ENCODE peak calls at places on chromosomes 1 and 21, in five cellular contexts. X is GM23338; H is ovary; S is stimulated activated naive CD4-positive, alpha-beta T cell treated with Interleukin-2 at 50 U/mL for 16 hours; R is fibroblast of mammary gland. I is an unnamed sample.

GRCh38 chr1:46130144-46130543 is 2.3 kb downstream of the PIK3R3 start:
- DNase-seq in X (no peak), H (no peak), S (no peak), R (no peak), I (no peak)

GRCh38 chr1:44416408-44416807 is 11.4 kb downstream of the RNF220 start:
- DNase-seq in X (no peak), H (no peak), S (no peak), R (no peak), I (no peak)

GRCh38 chr1:4778056-4778455 is 123.6 kb downstream of the AJAP1 start:
- DNase-seq in X (no peak), H (peak), S (no peak), R (no peak), I (no peak)

GRCh38 chr1:212218911-212219310 is 66.3 kb upstream of the PPP2R5A start:
- DNase-seq in X (no peak), H (no peak), S (no peak), R (peak), I (no peak)

GRCh38 chr1:156675715-156676311 is 1.4 kb downstream of the NES start:
- DNase-seq in X (peak), H (no peak), S (no peak), R (no peak), I (no peak)

GRCh38 chr1:206800411-206800810 is 28.1 kb upstream of the IL10 start:
- DNase-seq in X (no peak), H (no peak), S (no peak), R (peak), I (no peak)

GRCh38 chr1:204465469-204466415 is 28.9 kb downstream of the PIK3C2B start:
- DNase-seq in X (no peak), H (no peak), S (no peak), R (no peak), I (peak)

GRCh38 chr1:213135572-213135971 is 84.5 kb downstream of the RPS6KC1 start:
- DNase-seq in X (no peak), H (no peak), S (no peak), R (peak), I (no peak)

GRCh38 chr1:33010946-33011731 is 25.5 kb downstream of the AK2 start:
- DNase-seq in X (no peak), H (no peak), S (no peak), R (peak), I (peak)

GRCh38 chr1:205812271-205812877 is 624 bp downstream of the SLC41A1 start:
- DNase-seq in X (peak), H (peak), S (peak), R (peak), I (no peak)

GRCh38 chr1:64122588-64122987 is 80.8 kb upstream of the UBE2U start:
- DNase-seq in X (no peak), H (no peak), S (no peak), R (peak), I (no peak)

GRCh38 chr1:7278045-7278444 is 492.8 kb downstream of the CAMTA1 start:
- DNase-seq in X (no peak), H (no peak), S (no peak), R (no peak), I (no peak)

GRCh38 chr21:45098867-45099266 is 24.5 kb downstream of the ADARB1 start:
- DNase-seq in X (peak), H (no peak), S (no peak), R (peak), I (no peak)

GRCh38 chr21:28537371-28538079 is 455.2 kb downstream of the LTN1 start:
- DNase-seq in X (no peak), H (no peak), S (no peak), R (peak), I (no peak)

GRCh38 chr21:29175408-29176147 is 45.1 kb downstream of the MAP3K7CL start:
- DNase-seq in X (no peak), H (no peak), S (no peak), R (peak), I (no peak)

GRCh38 chr1:243316366-243316989 is 60.6 kb downstream of the SDCCAG8 start:
- DNase-seq in X (peak), H (no peak), S (no peak), R (no peak), I (no peak)

GRCh38 chr21:34814529-34814951 is 145.7 kb downstream of the CLIC6 start:
- DNase-seq in X (no peak), H (no peak), S (no peak), R (no peak), I (no peak)

GRCh38 chr1:166062695-166063094 is 104.1 kb downstream of the FAM78B start:
- DNase-seq in X (no peak), H (no peak), S (no peak), R (no peak), I (no peak)

GRCh38 chr21:31204801-31205200 is 139.3 kb downstream of the TIAM1 start:
- DNase-seq in X (no peak), H (no peak), S (no peak), R (no peak), I (no peak)

GRCh38 chr1:173002891-173003582 is 47.7 kb downstream of the TNFSF18 start:
- DNase-seq in X (no peak), H (no peak), S (no peak), R (peak), I (peak)

GRCh38 chr1:16067127-16067768 is 6.2 kb downstream of the FAM131C start:
- DNase-seq in X (peak), H (peak), S (no peak), R (no peak), I (no peak)

GRCh38 chr1:230760360-230760827 is 13.2 kb downstream of the CAPN9 start:
- DNase-seq in X (peak), H (no peak), S (no peak), R (no peak), I (no peak)

GRCh38 chr1:82722608-82723007 is 921.9 kb downstream of the ADGRL2 start:
- DNase-seq in X (no peak), H (no peak), S (no peak), R (no peak), I (no peak)

GRCh38 chr1:66733348-66734017 is 18.8 kb upstream of the DYNLT5 start:
- DNase-seq in X (no peak), H (no peak), S (no peak), R (peak), I (no peak)

GRCh38 chr1:6141601-6142000 is 38.5 kb downstream of the CHD5 start:
- DNase-seq in X (peak), H (no peak), S (no peak), R (no peak), I (no peak)

GRCh38 chr1:234862944-234863515 is 253.1 kb upstream of the IRF2BP2 start:
- DNase-seq in X (no peak), H (peak), S (no peak), R (peak), I (peak)

I was measured in left cardiac atrium.